ENCODE peak calls at places on chromosomes 3 and 15, in six cellular contexts. M is CD8-positive, alpha-beta memory T cell; I is sigmoid colon; Z is HCT116; W is aorta; V is right cardiac atrium. P is an unnamed sample.

GRCh38 chr3:31840252-31840651 is 140.8 kb downstream of the OSBPL10 start:
- DNase-seq in W (no peak), M (no peak), Z (no peak), I (no peak), V (no peak), P (no peak)

GRCh38 chr15:65690778-65691177 is 69.0 kb downstream of the SLC24A1 start:
- DNase-seq in Z (no peak), W (no peak), V (no peak), M (no peak), I (no peak), P (no peak)

GRCh38 chr3:131361464-131362421 is 19.8 kb upstream of the NUDT16 start:
- DNase-seq in Z (peak), V (peak), M (no peak), W (peak), I (peak), P (peak)

GRCh38 chr3:13064964-13065363 is 8.3 kb downstream of the IQSEC1 start:
- DNase-seq in Z (no peak), V (no peak), I (no peak), M (no peak), W (no peak), P (no peak)

GRCh38 chr15:69718916-69719315 is 266.3 kb downstream of the RPLP1 start:
- DNase-seq in Z (no peak), M (peak), W (no peak), V (no peak), I (no peak), P (no peak)

GRCh38 chr3:161149529-161149928 is 44.4 kb upstream of the B3GALNT1 start:
- DNase-seq in I (no peak), V (no peak), M (no peak), Z (no peak), W (no peak), P (no peak)

GRCh38 chr3:174547801-174548200 is 311.3 kb upstream of the NAALADL2 start:
- DNase-seq in Z (no peak), W (no peak), M (no peak), I (no peak), V (no peak), P (no peak)

GRCh38 chr15:41510728-41511127 is 2.9 kb downstream of the LTK start:
- DNase-seq in M (no peak), V (no peak), I (no peak), Z (no peak), W (no peak), P (no peak)

GRCh38 chr3:114714237-114714636 is 420.4 kb downstream of the TIGIT start:
- DNase-seq in M (no peak), V (no peak), W (no peak), Z (no peak), I (no peak), P (peak)

GRCh38 chr3:133130168-133130567 is 92.0 kb downstream of the TMEM108 start:
- DNase-seq in M (no peak), Z (no peak), W (no peak), I (no peak), V (no peak), P (no peak)

GRCh38 chr3:4218426-4219226 is 84.5 kb upstream of the SETMAR start:
- DNase-seq in W (no peak), V (no peak), I (no peak), M (no peak), Z (no peak), P (no peak)

GRCh38 chr3:98917608-98918007 is 16.1 kb upstream of the DCBLD2 start:
- DNase-seq in W (no peak), I (no peak), V (no peak), M (no peak), Z (no peak), P (no peak)

GRCh38 chr3:14463330-14464216 is 61.2 kb downstream of the SLC6A6 start:
- DNase-seq in M (no peak), Z (no peak), I (no peak), W (no peak), V (no peak), P (no peak)

GRCh38 chr15:64629063-64629462 is 146.3 kb downstream of the RBPMS2 start:
- DNase-seq in V (no peak), M (no peak), Z (no peak), I (no peak), W (no peak), P (no peak)

GRCh38 chr3:190807719-190808375 is 54.6 kb downstream of the GMNC start:
- DNase-seq in I (no peak), V (peak), W (no peak), Z (no peak), M (no peak), P (no peak)

GRCh38 chr3:61562810-61563613 is 1.6 kb downstream of the PTPRG start:
- DNase-seq in I (peak), M (no peak), V (peak), Z (no peak), W (peak), P (peak)

GRCh38 chr15:68700395-68701123 is 120.1 kb downstream of the ANP32A start:
- DNase-seq in I (peak), M (no peak), W (peak), Z (no peak), V (peak), P (peak)

GRCh38 chr3:109353057-109353456 is 15.7 kb upstream of the DPPA4 start:
- DNase-seq in M (no peak), V (no peak), W (no peak), I (no peak), Z (no peak), P (no peak)

GRCh38 chr3:96755519-96755918 is 58.9 kb upstream of the EPHA6 start:
- DNase-seq in I (no peak), Z (no peak), W (no peak), V (no peak), M (no peak), P (no peak)

GRCh38 chr15:72047020-72047419 is 70.9 kb downstream of the MYO9A start:
- DNase-seq in M (no peak), Z (no peak), W (no peak), I (no peak), V (no peak), P (no peak)

GRCh38 chr15:72050700-72051099 is 67.2 kb downstream of the MYO9A start:
- DNase-seq in W (no peak), I (no peak), M (no peak), Z (no peak), V (no peak), P (no peak)
- H3K4me3 ChIP-seq in W (no peak), I (no peak), M (no peak), Z (no peak), V (no peak), P (no peak)

GRCh38 chr3:125351152-125351551 is 24.0 kb downstream of the ZNF148 start:
- DNase-seq in M (no peak), Z (no peak), I (no peak), W (no peak), V (no peak), P (no peak)

GRCh38 chr3:125349055-125349454 is 26.1 kb downstream of the ZNF148 start:
- DNase-seq in I (no peak), M (no peak), Z (no peak), W (no peak), V (no peak), P (no peak)

GRCh38 chr3:125350597-125350996 is 24.5 kb downstream of the ZNF148 start:
- DNase-seq in M (no peak), W (no peak), V (no peak), Z (no peak), I (no peak), P (peak)

GRCh38 chr3:125351814-125352456 is 23.2 kb downstream of the ZNF148 start:
- DNase-seq in Z (no peak), W (no peak), M (no peak), I (no peak), V (no peak), P (peak)

GRCh38 chr3:125349556-125350165 is 25.5 kb downstream of the ZNF148 start:
- DNase-seq in I (no peak), V (no peak), Z (no peak), W (no peak), M (no peak), P (no peak)
- H3K4me3 ChIP-seq in I (no peak), V (no peak), Z (no peak), W (no peak), M (no peak), P (no peak)

GRCh38 chr15:73992594-73992898 is 451 bp upstream of the STOML1 start:
- DNase-seq in M (no peak), V (no peak), W (no peak), I (no peak), Z (no peak), P (no peak)
- H3K4me3 ChIP-seq in M (peak), V (no peak), W (no peak), I (peak), Z (peak), P (no peak)

DNA sequence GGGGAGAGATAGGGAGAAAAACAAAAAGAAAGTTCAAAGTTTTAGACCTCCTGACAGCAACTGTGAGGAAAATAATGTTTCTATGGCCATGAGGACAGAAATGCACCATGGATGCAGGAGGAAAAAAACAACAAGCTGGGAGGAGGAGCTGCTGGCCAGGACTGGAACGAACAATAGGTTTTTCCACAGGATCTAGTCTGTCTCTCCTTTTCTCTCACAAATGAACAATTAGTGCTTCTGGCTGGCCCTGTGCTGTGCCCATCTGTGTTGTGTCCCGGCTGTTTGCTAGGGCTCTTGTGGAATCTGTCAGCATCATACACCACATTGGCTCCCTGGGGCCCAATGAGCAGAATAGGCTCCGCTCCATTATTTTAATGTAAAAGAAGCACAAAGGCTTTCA is 15.2 kb downstream of the GK5 start:
- DNase-seq in V (no peak), W (no peak), I (peak), Z (no peak), M (no peak), P (peak)
- H3K4me3 ChIP-seq in V (no peak), W (peak), I (peak), Z (no peak), M (no peak), P (no peak)

DNA sequence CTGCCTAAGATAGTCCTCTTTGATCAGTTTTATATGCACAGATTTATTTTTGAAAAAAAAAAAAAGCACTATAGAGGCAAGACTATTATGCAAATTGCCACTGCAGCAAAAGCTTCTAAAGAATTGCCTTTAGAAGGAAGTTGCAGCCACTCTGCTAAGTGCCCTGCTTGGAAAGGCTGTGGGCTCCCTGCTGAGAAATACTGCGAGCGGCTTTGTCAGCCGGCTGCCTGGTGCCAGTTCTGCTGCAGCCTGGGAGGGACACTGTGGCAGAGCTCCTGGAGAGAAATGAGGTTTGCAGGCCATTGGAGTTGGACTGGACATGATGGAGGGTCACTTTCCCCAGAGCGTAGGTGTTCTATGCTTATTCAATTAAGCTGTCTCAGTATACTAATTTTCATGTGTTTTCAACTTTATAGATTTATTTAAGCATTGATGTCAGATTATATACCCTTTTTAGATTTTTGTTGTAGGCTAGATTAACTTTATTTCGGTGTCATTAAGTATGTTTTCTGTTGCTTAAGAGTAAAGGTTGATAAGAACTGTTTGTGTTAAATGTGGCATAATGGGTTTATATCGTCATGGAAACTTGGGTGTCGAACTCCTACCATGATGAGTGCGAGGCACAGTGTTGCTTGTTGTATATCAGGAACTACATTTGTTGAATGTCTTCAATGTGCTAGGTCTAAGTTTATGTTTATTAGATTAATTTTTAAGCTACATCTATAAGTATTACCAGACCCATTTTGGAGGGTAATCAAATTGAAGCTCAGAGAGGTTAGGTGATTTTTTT is 6.6 kb downstream of the MAP2K5 start:
- DNase-seq in I (peak), M (no peak), V (no peak), Z (no peak), W (no peak), P (no peak)
- H3K4me3 ChIP-seq in I (no peak), M (no peak), V (no peak), Z (no peak), W (no peak), P (no peak)

GRCh38 chr15:30925686-30926085 is 22.0 kb downstream of the FAN1 start:
- DNase-seq in M (no peak), W (no peak), V (no peak), Z (no peak), I (no peak), P (no peak)

GRCh38 chr15:30922469-30923311 is 19.0 kb downstream of the FAN1 start:
- DNase-seq in M (no peak), Z (peak), I (peak), V (no peak), W (no peak), P (peak)

GRCh38 chr15:30924353-30924752 is 20.6 kb downstream of the FAN1 start:
- DNase-seq in M (no peak), V (no peak), Z (no peak), W (no peak), I (no peak), P (no peak)

GRCh38 chr15:30921781-30922371 is 18.2 kb downstream of the FAN1 start:
- DNase-seq in Z (no peak), I (no peak), W (no peak), M (no peak), V (peak), P (peak)

GRCh38 chr15:30923429-30923828 is 19.7 kb downstream of the FAN1 start:
- DNase-seq in W (no peak), M (no peak), I (no peak), V (no peak), Z (no peak), P (no peak)
- H3K4me3 ChIP-seq in W (no peak), M (no peak), I (no peak), V (no peak), Z (no peak), P (no peak)

GRCh38 chr3:154324919-154325318 is 632 bp upstream of the DHX36 start:
- DNase-seq in W (no peak), M (no peak), Z (no peak), I (no peak), V (no peak), P (no peak)
- H3K4me3 ChIP-seq in W (peak), M (peak), Z (peak), I (peak), V (peak), P (no peak)

DNA sequence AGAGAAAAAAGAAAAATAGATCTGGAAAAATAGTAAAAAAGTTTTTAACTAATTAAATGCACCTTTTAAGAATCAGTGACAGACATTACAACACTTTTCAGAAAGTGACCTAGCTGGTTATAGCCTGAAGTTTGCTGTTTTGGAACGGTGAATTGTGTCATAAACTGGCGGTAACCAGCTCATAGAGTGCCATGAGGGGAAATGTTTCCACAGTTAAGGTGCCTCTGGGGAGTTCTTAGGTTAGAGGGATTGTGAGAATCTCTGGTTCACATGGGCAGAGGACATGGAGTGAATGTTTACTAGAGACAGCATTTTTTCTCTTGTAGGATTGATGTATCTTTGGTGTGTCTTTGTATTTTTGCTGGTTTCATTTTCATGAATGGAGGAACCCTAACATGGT is 2.8 kb downstream of the TBC1D23 start:
- DNase-seq in M (no peak), W (no peak), V (no peak), I (no peak), Z (no peak), P (no peak)
- H3K4me3 ChIP-seq in M (no peak), W (no peak), V (no peak), I (no peak), Z (no peak), P (no peak)